ENCODE peak calls at places on chromosomes 2 and 18, in eight cellular contexts. M, W, I, C, G, Z, J and A are unnamed samples.

GRCh38 chr18:79062806-79063205 is 6.4 kb upstream of the ATP9B start:
- DNase-seq in M (no peak), W (no peak), I (no peak), C (no peak), G (no peak), Z (no peak), J (no peak), A (no peak)

GRCh38 chr2:88230912-88231311 is 60.8 kb downstream of the THNSL2 start:
- DNase-seq in M (no peak), W (no peak), I (no peak), C (no peak), G (no peak), Z (no peak), J (no peak), A (no peak)

GRCh38 chr2:86430368-86430767 is 10.8 kb upstream of the KDM3A start:
- DNase-seq in M (no peak), W (no peak), I (no peak), C (no peak), G (no peak), Z (no peak), J (no peak), A (no peak)

GRCh38 chr2:56288863-56289580 is 105.2 kb downstream of the CCDC85A start:
- DNase-seq in M (no peak), W (no peak), I (peak; percentile 25), C (no peak), G (no peak), Z (no peak), J (no peak), A (no peak)

GRCh38 chr2:84830095-84830494 is 50.8 kb downstream of the TRABD2A start:
- DNase-seq in M (no peak), W (peak; percentile 84), I (no peak), C (peak; percentile 48), G (no peak), Z (no peak), J (peak; percentile 66), A (no peak)

GRCh38 chr2:113324684-113325160 is 46.0 kb upstream of the PAX8 start:
- DNase-seq in M (no peak), W (peak; percentile 83), I (peak; percentile 46), C (peak; percentile 72), G (peak; percentile 93), Z (peak; percentile 12), J (peak; percentile 68), A (peak; percentile 77)

GRCh38 chr18:35026407-35027061 is 14.7 kb upstream of the MAPRE2 start:
- DNase-seq in M (no peak), W (no peak), I (peak; percentile 14), C (no peak), G (peak; percentile 38), Z (peak; percentile 57), J (no peak), A (no peak)

GRCh38 chr2:178322068-178322467 is 127.8 kb downstream of the OSBPL6 start:
- DNase-seq in M (no peak), W (no peak), I (no peak), C (no peak), G (no peak), Z (no peak), J (no peak), A (no peak)

GRCh38 chr2:176599796-176600485 is 330.7 kb downstream of the MTX2 start:
- DNase-seq in M (no peak), W (no peak), I (no peak), C (no peak), G (no peak), Z (no peak), J (no peak), A (no peak)

GRCh38 chr2:197198890-197199289 is 111.7 kb downstream of the ANKRD44 start:
- DNase-seq in M (no peak), W (peak; percentile 85), I (peak; percentile 38), C (peak; percentile 57), G (peak; percentile 42), Z (peak; percentile 93), J (peak; percentile 68), A (peak; percentile 93)

GRCh38 chr2:218002103-218002502 is 692 bp downstream of the TNS1 start:
- DNase-seq in M (no peak), W (no peak), I (no peak), C (no peak), G (peak; percentile 44), Z (no peak), J (no peak), A (no peak)

GRCh38 chr2:218003265-218003950 is 613 bp upstream of the TNS1 start:
- DNase-seq in M (no peak), W (no peak), I (peak; percentile 63), C (no peak), G (peak; percentile 88), Z (no peak), J (peak; percentile 83), A (no peak)

GRCh38 chr2:218003994-218004419 is 1.2 kb upstream of the TNS1 start:
- DNase-seq in M (peak; percentile 83), W (no peak), I (peak; percentile 91), C (peak; percentile 40), G (peak; percentile 51), Z (no peak), J (peak; percentile 92), A (no peak)

GRCh38 chr2:218001629-218002028 is 1.2 kb downstream of the TNS1 start:
- DNase-seq in M (no peak), W (no peak), I (no peak), C (no peak), G (peak; percentile 61), Z (no peak), J (no peak), A (no peak)

DNA sequence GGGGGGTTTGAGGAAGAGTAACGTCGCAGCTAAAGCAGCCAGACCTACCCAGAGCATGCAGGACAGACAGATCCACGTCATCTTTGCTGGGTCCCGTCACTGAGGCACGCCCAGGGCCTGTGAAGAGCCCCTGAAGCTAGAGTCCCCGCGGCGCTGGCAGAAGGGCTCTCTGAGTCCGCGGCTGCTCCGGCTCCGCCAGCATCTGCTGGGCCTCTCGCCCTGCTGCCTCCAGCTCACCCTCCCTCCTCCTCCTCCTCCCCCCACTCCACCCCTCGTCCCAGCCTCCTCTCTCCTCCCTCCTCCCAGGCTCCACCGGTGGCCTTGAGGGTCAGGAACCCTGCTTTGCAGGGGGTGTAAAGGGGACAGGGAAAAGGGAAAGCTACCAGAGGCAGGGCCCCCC is at the start of gene TNS1:
- DNase-seq in M (no peak), W (no peak), I (peak; percentile 26), C (peak; percentile 39), G (peak; percentile 73), Z (no peak), J (peak; percentile 88), A (no peak)
- H3K4me3 ChIP-seq in M (peak within 1 kb of the TSS; percentile 74), W (peak within 1 kb of the TSS; percentile 23), I (peak within 1 kb of the TSS; percentile 59), C (no peak within 1 kb of the TSS), G (peak within 1 kb of the TSS; percentile 69), Z (no peak within 1 kb of the TSS), J (peak within 1 kb of the TSS; percentile 53), A (peak within 1 kb of the TSS; percentile 21)

GRCh38 chr18:37299471-37300304 is 265.9 kb downstream of the CELF4 start:
- DNase-seq in M (peak; percentile 71), W (no peak), I (peak; percentile 92), C (peak; percentile 76), G (peak; percentile 88), Z (no peak), J (peak; percentile 90), A (peak; percentile 80)
- H3K4me3 ChIP-seq in M (no peak overlapping the region), W (no peak overlapping the region), I (no peak overlapping the region), C (no peak overlapping the region), G (no peak overlapping the region), Z (no peak overlapping the region), J (no peak overlapping the region), A (no peak overlapping the region)

DNA sequence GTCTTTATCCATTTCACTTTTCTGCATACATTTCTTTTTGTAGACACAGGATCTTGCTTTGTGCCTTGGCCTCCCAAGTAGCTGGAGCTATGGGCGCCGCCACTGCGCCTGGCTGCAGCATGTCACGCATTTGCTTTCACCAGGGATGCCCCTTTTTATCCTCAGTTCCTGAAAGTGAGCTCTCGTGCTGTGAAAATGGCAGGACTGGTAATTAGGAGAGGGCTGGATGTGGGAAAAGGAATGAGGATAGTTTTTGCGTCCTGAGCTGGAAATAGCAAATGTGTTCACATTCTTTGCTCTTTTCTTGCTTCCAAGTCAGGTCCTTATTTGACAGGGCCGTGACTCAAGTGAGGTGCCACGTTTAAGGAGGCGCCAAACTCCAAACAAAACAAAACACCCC is 104.6 kb downstream of the LDLRAD4 start:
- DNase-seq in M (no peak), W (no peak), I (no peak), C (no peak), G (no peak), Z (no peak), J (no peak), A (no peak)
- H3K4me3 ChIP-seq in M (no peak overlapping the region), W (no peak overlapping the region), I (no peak overlapping the region), C (no peak overlapping the region), G (no peak overlapping the region), Z (no peak overlapping the region), J (no peak overlapping the region), A (no peak overlapping the region)

DNA sequence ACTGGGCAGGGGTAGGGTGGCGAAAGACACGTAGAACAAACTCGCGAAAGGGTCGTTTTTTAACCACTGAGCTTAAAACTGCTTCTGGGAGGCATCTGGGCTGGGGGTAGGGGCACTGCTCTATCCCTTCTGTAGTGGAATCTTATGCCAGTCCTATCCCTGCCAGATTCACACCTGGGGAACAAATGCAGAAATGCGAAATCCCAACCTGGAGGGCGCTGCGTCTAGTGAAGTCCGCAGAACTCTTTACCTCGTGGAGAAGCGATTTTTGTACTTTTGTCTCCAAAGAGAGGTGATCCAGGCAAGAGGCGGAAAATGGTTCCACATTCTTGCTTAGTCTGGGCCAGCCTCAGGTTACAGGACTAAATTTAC is 10.3 kb downstream of the TBR1 start:
- DNase-seq in M (no peak), W (no peak), I (no peak), C (peak; percentile 7), G (peak; percentile 33), Z (no peak), J (no peak), A (no peak)
- H3K4me3 ChIP-seq in M (no peak overlapping the region), W (no peak overlapping the region), I (no peak overlapping the region), C (no peak overlapping the region), G (no peak overlapping the region), Z (no peak overlapping the region), J (peak overlapping the region; percentile 4), A (no peak overlapping the region)

DNA sequence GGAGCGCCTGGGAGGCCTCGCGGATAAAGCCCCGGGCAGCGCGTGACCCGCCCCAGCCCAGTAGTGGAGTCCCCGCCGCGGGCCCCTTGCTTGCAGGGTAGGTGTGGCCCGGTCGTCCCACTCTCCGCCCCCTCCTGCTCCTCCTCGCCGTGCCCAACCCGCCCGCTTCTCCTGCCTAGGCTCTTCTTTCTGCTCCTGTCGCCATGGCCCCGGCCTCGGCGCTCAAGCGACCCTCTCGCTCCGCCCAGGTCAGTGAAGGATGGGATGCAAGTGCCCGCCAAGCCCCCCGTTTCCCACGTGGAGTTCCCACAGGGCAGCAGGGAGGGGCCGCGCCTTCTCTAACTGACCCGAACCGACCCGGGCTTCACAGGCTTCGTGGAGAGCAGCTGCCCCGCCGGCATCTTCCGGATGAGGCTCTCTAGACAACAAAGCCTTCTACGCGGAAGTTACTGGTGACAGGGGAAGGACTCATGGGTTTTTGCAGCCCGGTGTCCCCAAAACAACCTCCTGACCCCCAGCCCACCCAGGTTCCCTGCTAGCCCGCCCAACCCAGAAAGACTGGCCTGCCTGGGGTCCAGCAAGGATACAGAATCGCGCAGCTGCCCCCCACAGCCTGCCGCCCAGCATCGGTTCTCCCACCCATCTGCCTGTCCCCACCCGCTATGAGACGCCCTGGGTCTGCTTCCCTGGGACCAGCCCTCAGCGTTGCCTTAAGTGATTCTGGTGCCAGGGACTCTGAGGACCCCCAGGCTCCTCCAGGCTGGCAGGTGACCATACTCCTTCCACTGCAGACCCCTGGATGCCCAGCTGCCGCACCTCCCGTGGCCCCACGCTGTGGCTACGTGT is 32.9 kb downstream of the TTC32 start:
- DNase-seq in M (no peak), W (peak; percentile 90), I (peak; percentile 18), C (peak; percentile 75), G (peak; percentile 52), Z (peak; percentile 71), J (peak; percentile 81), A (peak; percentile 72)
- H3K4me3 ChIP-seq in M (peak overlapping the region; percentile 53), W (peak overlapping the region; percentile 44), I (peak overlapping the region; percentile 55), C (no peak overlapping the region), G (no peak overlapping the region), Z (peak overlapping the region; percentile 25), J (peak overlapping the region; percentile 52), A (peak overlapping the region; percentile 60)

GRCh38 chr2:213285404-213285803 is 1.1 kb downstream of the SPAG16 start:
- DNase-seq in M (no peak), W (no peak), I (no peak), C (no peak), G (no peak), Z (no peak), J (no peak), A (no peak)
- H3K4me3 ChIP-seq in M (no peak overlapping the region), W (no peak overlapping the region), I (peak overlapping the region; percentile 95), C (no peak overlapping the region), G (peak overlapping the region; percentile 84), Z (no peak overlapping the region), J (peak overlapping the region; percentile 61), A (no peak overlapping the region)